ENCODE peak calls at places on chromosome 16, in ten cellular contexts. J is ACHN; B is EL; T is HT1080; P is kidney glomerular epithelial cell; M is NCI-H1092 treated with DMSO at 0.1 percent for 48 hours; N is stimulated activated CD8-positive, alpha-beta memory T cell treated with anti-CD3 and anti-CD28 coated beads, Interleukin-4, amount 100 ng/mL, for 1 hour; S is lung microvascular endothelial cell; E is adrenal gland; V is activated T-cell treated with anti-CD3 and anti-CD28 coated beads for 4 hours. G is an unnamed sample.
A peak's percentile ranks its signal among the peaks of the same experiment; 100 is the strongest.

GRCh38 chr16:57186630-57187507 is 740 bp downstream of the RSPRY1 start:
- DNase-seq in J (peak; percentile 60), B (peak; percentile 39), T (peak; percentile 24), P (peak; percentile 59), M (peak; percentile 44), N (no peak), S (peak; percentile 44), E (peak; percentile 25), V (no peak), G (no peak)

GRCh38 chr16:8958344-8958808 is 5.3 kb downstream of the USP7 start:
- DNase-seq in J (peak; percentile 11), B (peak; percentile 86), T (peak; percentile 89), P (peak; percentile 14), M (no peak), N (no peak), S (peak; percentile 76), E (no peak), V (no peak), G (no peak)

GRCh38 chr16:65274576-65274975 is 152.7 kb upstream of the CDH11 start:
- DNase-seq in J (no peak), B (no peak), T (peak; percentile 9), P (no peak), M (no peak), N (no peak), S (no peak), E (no peak), V (no peak), G (no peak)

GRCh38 chr16:61083711-61084110 is 952.5 kb downstream of the CDH8 start:
- DNase-seq in J (no peak), B (no peak), T (no peak), P (no peak), M (no peak), N (no peak), S (no peak), E (no peak), V (no peak), G (no peak)

GRCh38 chr16:47925811-47926460 is 229.9 kb downstream of the ABCC12 start:
- DNase-seq in J (no peak), B (peak; percentile 78), T (peak; percentile 18), P (no peak), M (no peak), N (no peak), S (no peak), E (no peak), V (no peak), G (no peak)

GRCh38 chr16:58419241-58420012 is 27.2 kb downstream of the GINS3 start:
- DNase-seq in J (no peak), B (no peak), T (no peak), P (no peak), M (no peak), N (no peak), S (no peak), E (no peak), V (no peak), G (no peak)

GRCh38 chr16:74698220-74698619 is 2.4 kb downstream of the MLKL start:
- DNase-seq in J (peak; percentile 14), B (peak; percentile 22), T (no peak), P (no peak), M (no peak), N (no peak), S (peak; percentile 8), E (no peak), V (no peak), G (no peak)

GRCh38 chr16:75257886-75258806 is 6.7 kb upstream of the BCAR1 start:
- DNase-seq in J (no peak), B (no peak), T (no peak), P (no peak), M (no peak), N (no peak), S (peak; percentile 8), E (no peak), V (no peak), G (no peak)

GRCh38 chr16:31253642-31254045 is 6.1 kb upstream of the ITGAM start:
- DNase-seq in J (no peak), B (no peak), T (peak; percentile 12), P (no peak), M (no peak), N (no peak), S (no peak), E (peak; percentile 27), V (no peak), G (no peak)

GRCh38 chr16:11032000-11032921 is 87.9 kb downstream of the CLEC16A start:
- DNase-seq in J (no peak), B (no peak), T (no peak), P (no peak), M (no peak), N (no peak), S (no peak), E (no peak), V (no peak), G (no peak)